ENCODE peak calls at places on chromosomes 4 and X, in nine cellular contexts. B, C, E, Z, Q, P, M, O and U are unnamed samples.

GRCh38 chrX:153970398-153971123 is 1.1 kb downstream of the HCFC1 start:
- DNase-seq in B (no peak), C (peak; percentile 79), E (no peak), Z (no peak), Q (no peak), P (peak; percentile 34), M (peak; percentile 54), O (peak; percentile 53), U (no peak)

GRCh38 chr4:57037982-57038604 is 59.4 kb downstream of the POLR2B start:
- DNase-seq in B (peak; percentile 46), C (peak; percentile 70), E (peak; percentile 45), Z (peak; percentile 18), Q (no peak), P (no peak), M (peak; percentile 81), O (peak; percentile 34), U (no peak)

GRCh38 chr4:27141530-27141929 is 280.9 kb downstream of the STIM2 start:
- DNase-seq in B (no peak), C (no peak), E (no peak), Z (no peak), Q (no peak), P (no peak), M (no peak), O (no peak), U (no peak)

GRCh38 chr4:156255205-156255604 is 301.5 kb upstream of the CTSO start:
- DNase-seq in B (no peak), C (no peak), E (no peak), Z (no peak), Q (no peak), P (no peak), M (no peak), O (no peak), U (no peak)

GRCh38 chr4:185099940-185100339 is 43.1 kb upstream of the SLC25A4 start:
- DNase-seq in B (no peak), C (no peak), E (no peak), Z (no peak), Q (no peak), P (no peak), M (no peak), O (no peak), U (no peak)

GRCh38 chrX:32749075-32749474 is 462.3 kb downstream of the DMD start:
- DNase-seq in B (no peak), C (peak; percentile 11), E (no peak), Z (no peak), Q (no peak), P (no peak), M (no peak), O (no peak), U (no peak)

GRCh38 chr4:173130671-173131070 is 37.9 kb upstream of the GALNT7 start:
- DNase-seq in B (no peak), C (no peak), E (no peak), Z (no peak), Q (no peak), P (no peak), M (no peak), O (no peak), U (no peak)

GRCh38 chr4:47224361-47224760 is 193.0 kb downstream of the GABRB1 start:
- DNase-seq in B (no peak), C (no peak), E (no peak), Z (no peak), Q (no peak), P (no peak), M (no peak), O (no peak), U (no peak)

GRCh38 chr4:165909947-165910346 is 36.9 kb downstream of the TLL1 start:
- DNase-seq in B (no peak), C (peak; percentile 9), E (no peak), Z (no peak), Q (no peak), P (no peak), M (no peak), O (no peak), U (no peak)

GRCh38 chr4:40038972-40039371 is 17.7 kb upstream of the N4BP2 start:
- DNase-seq in B (no peak), C (no peak), E (no peak), Z (no peak), Q (no peak), P (no peak), M (no peak), O (no peak), U (no peak)

GRCh38 chrX:118221257-118221656 is 104.6 kb upstream of the KLHL13 start:
- DNase-seq in B (no peak), C (no peak), E (no peak), Z (no peak), Q (no peak), P (no peak), M (no peak), O (no peak), U (no peak)

GRCh38 chr4:168867128-168867527 is 142.9 kb downstream of the CBR4 start:
- DNase-seq in B (no peak), C (no peak), E (no peak), Z (no peak), Q (no peak), P (no peak), M (no peak), O (no peak), U (no peak)

GRCh38 chrX:53440631-53441517 is 6.7 kb upstream of the HSD17B10 start:
- DNase-seq in B (peak; percentile 71), C (peak; percentile 66), E (peak; percentile 59), Z (peak; percentile 16), Q (no peak), P (no peak), M (peak; percentile 3), O (no peak), U (peak; percentile 83)

GRCh38 chr4:78059938-78060337 is 2.8 kb downstream of the FRAS1 start:
- DNase-seq in B (no peak), C (no peak), E (no peak), Z (no peak), Q (no peak), P (no peak), M (no peak), O (no peak), U (no peak)

GRCh38 chrX:253451-254297 is 27.5 kb upstream of the PLCXD1 start:
- DNase-seq in B (no peak), C (no peak), E (no peak), Z (no peak), Q (no peak), P (no peak), M (no peak), O (no peak), U (no peak)

GRCh38 chrX:75421688-75422087 is 101.1 kb downstream of the ZDHHC15 start:
- DNase-seq in B (no peak), C (no peak), E (no peak), Z (no peak), Q (no peak), P (no peak), M (no peak), O (no peak), U (no peak)

GRCh38 chr4:152500798-152501434 is 35.0 kb downstream of the FBXW7 start:
- DNase-seq in B (no peak), C (peak; percentile 96), E (no peak), Z (no peak), Q (peak; percentile 29), P (peak; percentile 79), M (peak; percentile 50), O (peak; percentile 32), U (peak; percentile 64)

GRCh38 chr4:8292388-8293107 is 23.0 kb downstream of the HTRA3 start:
- DNase-seq in B (no peak), C (no peak), E (no peak), Z (no peak), Q (no peak), P (no peak), M (no peak), O (no peak), U (peak; percentile 36)

GRCh38 chr4:87574996-87575395 is 33.3 kb upstream of the DSPP start:
- DNase-seq in B (no peak), C (peak; percentile 65), E (no peak), Z (no peak), Q (no peak), P (no peak), M (no peak), O (no peak), U (no peak)

GRCh38 chrX:114075073-114075673 is 508.7 kb upstream of the HTR2C start:
- DNase-seq in B (no peak), C (peak; percentile 0), E (no peak), Z (no peak), Q (no peak), P (no peak), M (no peak), O (no peak), U (no peak)

GRCh38 chrX:74230094-74230493 is 73.9 kb upstream of the ZCCHC13 start:
- DNase-seq in B (no peak), C (no peak), E (no peak), Z (no peak), Q (no peak), P (no peak), M (no peak), O (no peak), U (no peak)
- TF ChIP-seq CTCF in B (no peak), C (no peak), E (peak; percentile 14), Z (no peak), Q (no peak), P (peak; percentile 9), M (no peak), O (no peak), U (no peak)

GRCh38 chr4:144556636-144557035 is 89.3 kb upstream of the HHIP start:
- DNase-seq in B (no peak), C (no peak), E (no peak), Z (no peak), Q (no peak), P (no peak), M (no peak), O (no peak), U (no peak)

GRCh38 chr4:144562019-144562740 is 83.8 kb upstream of the HHIP start:
- DNase-seq in B (no peak), C (peak; percentile 18), E (no peak), Z (no peak), Q (no peak), P (no peak), M (peak; percentile 4), O (no peak), U (no peak)

GRCh38 chr4:144557404-144557803 is 88.6 kb upstream of the HHIP start:
- DNase-seq in B (no peak), C (peak; percentile 58), E (no peak), Z (no peak), Q (no peak), P (no peak), M (no peak), O (no peak), U (no peak)
- TF ChIP-seq CTCF in B (no peak), C (peak; percentile 5), E (no peak), Z (no peak), Q (no peak), P (no peak), M (no peak), O (no peak), U (no peak)

DNA sequence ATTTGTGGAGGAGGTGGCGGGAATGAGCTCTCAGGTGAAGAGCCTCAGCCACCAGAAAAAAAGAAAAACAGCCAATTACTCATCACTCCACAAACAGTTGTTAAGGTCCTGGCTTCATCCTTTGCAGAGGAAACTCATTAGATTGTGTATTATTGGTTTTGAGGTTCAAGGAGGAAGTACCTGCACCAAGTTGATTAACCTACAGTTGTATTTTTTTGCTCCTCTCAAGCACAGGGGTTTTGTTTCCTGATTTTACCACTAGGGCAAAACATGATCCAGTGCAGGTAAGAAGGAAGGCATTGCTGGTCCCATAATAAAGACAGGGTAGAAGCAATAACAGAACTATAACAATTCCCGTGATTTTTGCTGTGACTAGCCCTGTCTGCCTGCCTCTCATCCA is 84.0 kb upstream of the QRFPR start:
- DNase-seq in B (no peak), C (no peak), E (no peak), Z (no peak), Q (no peak), P (no peak), M (no peak), O (no peak), U (no peak)
- TF ChIP-seq CTCF in B (no peak), C (no peak), E (no peak), Z (no peak), Q (no peak), P (no peak), M (no peak), O (no peak), U (no peak)

GRCh38 chr4:139083533-139084424 is 68.2 kb downstream of the NOCT start:
- DNase-seq in B (peak; percentile 36), C (peak; percentile 96), E (peak; percentile 64), Z (peak; percentile 73), Q (peak; percentile 77), P (peak; percentile 67), M (peak; percentile 67), O (peak; percentile 90), U (peak; percentile 80)
- TF ChIP-seq CTCF in B (no peak), C (peak; percentile 15), E (peak; percentile 37), Z (no peak), Q (no peak), P (peak; percentile 6), M (no peak), O (peak; percentile 10), U (no peak)